ENCODE peak calls at places on chromosomes 6 and 20, in six cellular contexts. Y is HCEC 1CT; M is amygdala; R is HTR-8/SVneo; O is stimulated activated CD4-positive, alpha-beta T cell treated with anti-CD3 and anti-CD28 coated beads, Interleukin-4, amount 100 ng/mL, for 24 hours; J is amniotic stem cell. G is an unnamed sample.

GRCh38 chr6:52595000-52595795 is 18.3 kb upstream of the TRAM2 start:
- DNase-seq in J (peak; percentile 81), R (peak; percentile 67), Y (peak; percentile 96), M (no peak), O (no peak), G (peak; percentile 64)

GRCh38 chr6:85537055-85537494 is 56.6 kb downstream of the SNX14 start:
- DNase-seq in M (no peak), O (no peak), J (no peak), R (no peak), Y (peak; percentile 32), G (no peak)

GRCh38 chr20:43191946-43192847 is 2.5 kb upstream of the PTPRT start:
- DNase-seq in R (peak; percentile 63), Y (no peak), M (peak; percentile 9), O (no peak), J (no peak), G (no peak)

GRCh38 chr6:157092736-157093135 is 230.6 kb downstream of the TMEM242 start:
- DNase-seq in J (no peak), M (no peak), R (no peak), O (no peak), Y (no peak), G (no peak)

GRCh38 chr20:63846128-63846771 is 15.0 kb upstream of the ABHD16B start:
- DNase-seq in J (no peak), O (no peak), Y (peak; percentile 31), R (peak; percentile 90), M (no peak), G (no peak)

GRCh38 chr6:34709386-34709785 is 12.8 kb upstream of the ILRUN start:
- DNase-seq in M (no peak), R (no peak), J (no peak), Y (peak; percentile 11), O (no peak), G (peak; percentile 60)

GRCh38 chr6:153207041-153207440 is 76.0 kb upstream of the RGS17 start:
- DNase-seq in M (no peak), Y (no peak), O (no peak), J (no peak), R (no peak), G (no peak)

GRCh38 chr6:5104667-5105066 is 19.5 kb downstream of the PPP1R3G start:
- DNase-seq in M (no peak), R (no peak), Y (no peak), J (no peak), O (no peak), G (no peak)

GRCh38 chr20:43603124-43603523 is 12.4 kb downstream of the IFT52 start:
- DNase-seq in R (no peak), Y (no peak), M (no peak), O (no peak), J (no peak), G (no peak)